ENCODE peak calls at places on chromosome 11, in six cellular contexts. One of them, this sample, is unnamed.

GRCh38 chr11:129375731-129376657 is at the start of gene BARX2:
- DNase-seq in epithelial cell of esophagus: peak
- DNase-seq in HT-29: peak
- DNase-seq in EL: peak
- DNase-seq in lower lobe of right lung: peak
- DNase-seq in heart left ventricle: no peak
- DNase-seq in this sample: no peak

GRCh38 chr11:71452354-71453020 is 516 bp upstream of the NADSYN1 start:
- DNase-seq in epithelial cell of esophagus: peak
- DNase-seq in HT-29: peak
- DNase-seq in EL: no peak
- DNase-seq in lower lobe of right lung: peak
- DNase-seq in heart left ventricle: peak
- DNase-seq in this sample: peak

GRCh38 chr11:81647374-81647773 is 1086.3 kb downstream of the FAM181B start:
- DNase-seq in epithelial cell of esophagus: no peak
- DNase-seq in HT-29: no peak
- DNase-seq in EL: no peak
- DNase-seq in lower lobe of right lung: no peak
- DNase-seq in heart left ventricle: no peak
- DNase-seq in this sample: no peak

GRCh38 chr11:72410956-72411355 is 23.4 kb downstream of the CLPB start:
- DNase-seq in epithelial cell of esophagus: no peak
- DNase-seq in HT-29: no peak
- DNase-seq in EL: no peak
- DNase-seq in lower lobe of right lung: no peak
- DNase-seq in heart left ventricle: no peak
- DNase-seq in this sample: no peak

GRCh38 chr11:111871693-111872161 is 346 bp upstream of the ALG9 start:
- DNase-seq in epithelial cell of esophagus: no peak
- DNase-seq in HT-29: peak
- DNase-seq in EL: no peak
- DNase-seq in lower lobe of right lung: no peak
- DNase-seq in heart left ventricle: no peak
- DNase-seq in this sample: no peak

GRCh38 chr11:75365711-75366181 is 14.3 kb upstream of the ARRB1 start:
- DNase-seq in epithelial cell of esophagus: no peak
- DNase-seq in HT-29: no peak
- DNase-seq in EL: peak
- DNase-seq in lower lobe of right lung: no peak
- DNase-seq in heart left ventricle: no peak
- DNase-seq in this sample: no peak

GRCh38 chr11:124884869-124885479 is 12.7 kb downstream of the ROBO4 start:
- DNase-seq in epithelial cell of esophagus: no peak
- DNase-seq in HT-29: no peak
- DNase-seq in EL: no peak
- DNase-seq in lower lobe of right lung: no peak
- DNase-seq in heart left ventricle: no peak
- DNase-seq in this sample: no peak

GRCh38 chr11:8005556-8005955 is 18.4 kb downstream of the EIF3F start:
- DNase-seq in epithelial cell of esophagus: no peak
- DNase-seq in HT-29: no peak
- DNase-seq in EL: no peak
- DNase-seq in lower lobe of right lung: no peak
- DNase-seq in heart left ventricle: no peak
- DNase-seq in this sample: no peak

GRCh38 chr11:82701847-82702520 is 31.7 kb downstream of the FAM181B start:
- DNase-seq in epithelial cell of esophagus: peak
- DNase-seq in HT-29: peak
- DNase-seq in EL: peak
- DNase-seq in lower lobe of right lung: no peak
- DNase-seq in heart left ventricle: no peak
- DNase-seq in this sample: no peak

GRCh38 chr11:99019676-99020075 is 1.1 kb upstream of the CNTN5 start:
- DNase-seq in epithelial cell of esophagus: no peak
- DNase-seq in HT-29: no peak
- DNase-seq in EL: no peak
- DNase-seq in lower lobe of right lung: no peak
- DNase-seq in heart left ventricle: no peak
- DNase-seq in this sample: no peak

GRCh38 chr11:125154380-125155099 is 10.0 kb upstream of the PKNOX2 start:
- DNase-seq in epithelial cell of esophagus: no peak
- DNase-seq in HT-29: no peak
- DNase-seq in EL: no peak
- DNase-seq in lower lobe of right lung: no peak
- DNase-seq in heart left ventricle: no peak
- DNase-seq in this sample: no peak

GRCh38 chr11:11669447-11669846 is 47.6 kb upstream of the GALNT18 start:
- DNase-seq in epithelial cell of esophagus: no peak
- DNase-seq in HT-29: no peak
- DNase-seq in EL: no peak
- DNase-seq in lower lobe of right lung: no peak
- DNase-seq in heart left ventricle: no peak
- DNase-seq in this sample: no peak

GRCh38 chr11:10072142-10072541 is 221.9 kb downstream of the SBF2 start:
- DNase-seq in epithelial cell of esophagus: no peak
- DNase-seq in HT-29: no peak
- DNase-seq in EL: no peak
- DNase-seq in lower lobe of right lung: no peak
- DNase-seq in heart left ventricle: no peak
- DNase-seq in this sample: no peak